ENCODE peak calls at places on chromosomes 4 and X, in eight cellular contexts. One of them, this sample, is unnamed.

GRCh38 chr4:68180858-68181531 is 51.3 kb upstream of the TMPRSS11F start:
- DNase-seq in GM23248: peak; percentile 52
- DNase-seq in stimulated activated CD8-positive, alpha-beta memory T cell treated with anti-CD3 and anti-CD28 coated beads, Interleukin-2, amount 100 ng/mL, for 1 hour: no peak
- DNase-seq in HTR-8/SVneo: no peak
- DNase-seq in psoas muscle: no peak
- DNase-seq in neural crest cell: no peak
- DNase-seq in activated CD4-positive, alpha-beta T cell treated with anti-CD3 and anti-CD28 coated beads, Interleukin-2, amount 10 ng/mL, durations not matched to agents 24 days and 14 days: no peak
- DNase-seq in T follicular helper cell: no peak
- DNase-seq in this sample: no peak

GRCh38 chrX:109714340-109714958 is 18.6 kb downstream of the ACSL4 start:
- DNase-seq in activated CD4-positive, alpha-beta T cell treated with anti-CD3 and anti-CD28 coated beads, Interleukin-2, amount 10 ng/mL, durations not matched to agents 24 days and 14 days: no peak
- DNase-seq in HTR-8/SVneo: no peak
- DNase-seq in psoas muscle: no peak
- DNase-seq in neural crest cell: no peak
- DNase-seq in GM23248: peak; percentile 65
- DNase-seq in stimulated activated CD8-positive, alpha-beta memory T cell treated with anti-CD3 and anti-CD28 coated beads, Interleukin-2, amount 100 ng/mL, for 1 hour: no peak
- DNase-seq in T follicular helper cell: no peak
- DNase-seq in this sample: no peak

GRCh38 chr4:68410149-68410548 is 37.1 kb upstream of the TMPRSS11E start:
- DNase-seq in T follicular helper cell: no peak
- DNase-seq in HTR-8/SVneo: no peak
- DNase-seq in GM23248: no peak
- DNase-seq in activated CD4-positive, alpha-beta T cell treated with anti-CD3 and anti-CD28 coated beads, Interleukin-2, amount 10 ng/mL, durations not matched to agents 24 days and 14 days: no peak
- DNase-seq in neural crest cell: no peak
- DNase-seq in psoas muscle: no peak
- DNase-seq in stimulated activated CD8-positive, alpha-beta memory T cell treated with anti-CD3 and anti-CD28 coated beads, Interleukin-2, amount 100 ng/mL, for 1 hour: no peak
- DNase-seq in this sample: no peak

GRCh38 chr4:1494416-1495315 is 88.4 kb upstream of the NKX1-1 start:
- DNase-seq in T follicular helper cell: no peak
- DNase-seq in stimulated activated CD8-positive, alpha-beta memory T cell treated with anti-CD3 and anti-CD28 coated beads, Interleukin-2, amount 100 ng/mL, for 1 hour: no peak
- DNase-seq in psoas muscle: peak; percentile 41
- DNase-seq in HTR-8/SVneo: no peak
- DNase-seq in GM23248: no peak
- DNase-seq in activated CD4-positive, alpha-beta T cell treated with anti-CD3 and anti-CD28 coated beads, Interleukin-2, amount 10 ng/mL, durations not matched to agents 24 days and 14 days: no peak
- DNase-seq in neural crest cell: no peak
- DNase-seq in this sample: no peak

GRCh38 chr4:92101609-92102231 is 202.0 kb upstream of the GRID2 start:
- DNase-seq in T follicular helper cell: no peak
- DNase-seq in GM23248: peak; percentile 64
- DNase-seq in stimulated activated CD8-positive, alpha-beta memory T cell treated with anti-CD3 and anti-CD28 coated beads, Interleukin-2, amount 100 ng/mL, for 1 hour: no peak
- DNase-seq in HTR-8/SVneo: no peak
- DNase-seq in activated CD4-positive, alpha-beta T cell treated with anti-CD3 and anti-CD28 coated beads, Interleukin-2, amount 10 ng/mL, durations not matched to agents 24 days and 14 days: no peak
- DNase-seq in psoas muscle: no peak
- DNase-seq in neural crest cell: no peak
- DNase-seq in this sample: no peak

GRCh38 chr4:39718366-39719323 is 20.7 kb downstream of the UBE2K start:
- DNase-seq in T follicular helper cell: no peak
- DNase-seq in GM23248: no peak
- DNase-seq in HTR-8/SVneo: no peak
- DNase-seq in stimulated activated CD8-positive, alpha-beta memory T cell treated with anti-CD3 and anti-CD28 coated beads, Interleukin-2, amount 100 ng/mL, for 1 hour: no peak
- DNase-seq in neural crest cell: no peak
- DNase-seq in activated CD4-positive, alpha-beta T cell treated with anti-CD3 and anti-CD28 coated beads, Interleukin-2, amount 10 ng/mL, durations not matched to agents 24 days and 14 days: no peak
- DNase-seq in psoas muscle: no peak
- DNase-seq in this sample: no peak

GRCh38 chr4:89142691-89143669 is 31.6 kb downstream of the TIGD2 start:
- DNase-seq in stimulated activated CD8-positive, alpha-beta memory T cell treated with anti-CD3 and anti-CD28 coated beads, Interleukin-2, amount 100 ng/mL, for 1 hour: no peak
- DNase-seq in activated CD4-positive, alpha-beta T cell treated with anti-CD3 and anti-CD28 coated beads, Interleukin-2, amount 10 ng/mL, durations not matched to agents 24 days and 14 days: no peak
- DNase-seq in GM23248: no peak
- DNase-seq in psoas muscle: no peak
- DNase-seq in HTR-8/SVneo: no peak
- DNase-seq in T follicular helper cell: no peak
- DNase-seq in neural crest cell: no peak
- DNase-seq in this sample: no peak

GRCh38 chr4:43071069-43071468 is 178.6 kb downstream of the GRXCR1 start:
- DNase-seq in activated CD4-positive, alpha-beta T cell treated with anti-CD3 and anti-CD28 coated beads, Interleukin-2, amount 10 ng/mL, durations not matched to agents 24 days and 14 days: no peak
- DNase-seq in neural crest cell: no peak
- DNase-seq in GM23248: no peak
- DNase-seq in psoas muscle: no peak
- DNase-seq in stimulated activated CD8-positive, alpha-beta memory T cell treated with anti-CD3 and anti-CD28 coated beads, Interleukin-2, amount 100 ng/mL, for 1 hour: no peak
- DNase-seq in HTR-8/SVneo: no peak
- DNase-seq in T follicular helper cell: no peak
- DNase-seq in this sample: no peak

GRCh38 chr4:39043697-39044363 is 11.6 kb upstream of the TMEM156 start:
- DNase-seq in GM23248: peak; percentile 40
- DNase-seq in stimulated activated CD8-positive, alpha-beta memory T cell treated with anti-CD3 and anti-CD28 coated beads, Interleukin-2, amount 100 ng/mL, for 1 hour: no peak
- DNase-seq in psoas muscle: no peak
- DNase-seq in T follicular helper cell: peak; percentile 17
- DNase-seq in neural crest cell: no peak
- DNase-seq in HTR-8/SVneo: no peak
- DNase-seq in activated CD4-positive, alpha-beta T cell treated with anti-CD3 and anti-CD28 coated beads, Interleukin-2, amount 10 ng/mL, durations not matched to agents 24 days and 14 days: peak; percentile 70
- DNase-seq in this sample: no peak

GRCh38 chr4:86960557-86960959 is 25.7 kb downstream of the AFF1 start:
- DNase-seq in T follicular helper cell: no peak
- DNase-seq in activated CD4-positive, alpha-beta T cell treated with anti-CD3 and anti-CD28 coated beads, Interleukin-2, amount 10 ng/mL, durations not matched to agents 24 days and 14 days: no peak
- DNase-seq in neural crest cell: no peak
- DNase-seq in HTR-8/SVneo: no peak
- DNase-seq in psoas muscle: no peak
- DNase-seq in stimulated activated CD8-positive, alpha-beta memory T cell treated with anti-CD3 and anti-CD28 coated beads, Interleukin-2, amount 100 ng/mL, for 1 hour: no peak
- DNase-seq in GM23248: peak; percentile 19
- DNase-seq in this sample: no peak

GRCh38 chr4:146442801-146443200 is 78.9 kb downstream of the SLC10A7 start:
- DNase-seq in GM23248: peak; percentile 82
- DNase-seq in T follicular helper cell: no peak
- DNase-seq in stimulated activated CD8-positive, alpha-beta memory T cell treated with anti-CD3 and anti-CD28 coated beads, Interleukin-2, amount 100 ng/mL, for 1 hour: no peak
- DNase-seq in psoas muscle: no peak
- DNase-seq in neural crest cell: no peak
- DNase-seq in activated CD4-positive, alpha-beta T cell treated with anti-CD3 and anti-CD28 coated beads, Interleukin-2, amount 10 ng/mL, durations not matched to agents 24 days and 14 days: no peak
- DNase-seq in HTR-8/SVneo: peak; percentile 5
- DNase-seq in this sample: no peak

GRCh38 chr4:42150653-42151567 is 1.5 kb downstream of the BEND4 start:
- DNase-seq in psoas muscle: no peak
- DNase-seq in stimulated activated CD8-positive, alpha-beta memory T cell treated with anti-CD3 and anti-CD28 coated beads, Interleukin-2, amount 100 ng/mL, for 1 hour: no peak
- DNase-seq in activated CD4-positive, alpha-beta T cell treated with anti-CD3 and anti-CD28 coated beads, Interleukin-2, amount 10 ng/mL, durations not matched to agents 24 days and 14 days: peak; percentile 66
- DNase-seq in neural crest cell: peak; percentile 2
- DNase-seq in HTR-8/SVneo: no peak
- DNase-seq in GM23248: peak; percentile 4
- DNase-seq in T follicular helper cell: no peak
- DNase-seq in this sample: no peak

GRCh38 chrX:151985955-151986354 is 11.5 kb upstream of the GABRE start:
- DNase-seq in psoas muscle: no peak
- DNase-seq in activated CD4-positive, alpha-beta T cell treated with anti-CD3 and anti-CD28 coated beads, Interleukin-2, amount 10 ng/mL, durations not matched to agents 24 days and 14 days: no peak
- DNase-seq in HTR-8/SVneo: no peak
- DNase-seq in GM23248: peak; percentile 82
- DNase-seq in T follicular helper cell: no peak
- DNase-seq in neural crest cell: no peak
- DNase-seq in stimulated activated CD8-positive, alpha-beta memory T cell treated with anti-CD3 and anti-CD28 coated beads, Interleukin-2, amount 100 ng/mL, for 1 hour: no peak
- DNase-seq in this sample: no peak

GRCh38 chr4:23484689-23485088 is 405.2 kb downstream of the PPARGC1A start:
- DNase-seq in HTR-8/SVneo: no peak
- DNase-seq in activated CD4-positive, alpha-beta T cell treated with anti-CD3 and anti-CD28 coated beads, Interleukin-2, amount 10 ng/mL, durations not matched to agents 24 days and 14 days: no peak
- DNase-seq in neural crest cell: no peak
- DNase-seq in GM23248: no peak
- DNase-seq in psoas muscle: no peak
- DNase-seq in T follicular helper cell: no peak
- DNase-seq in stimulated activated CD8-positive, alpha-beta memory T cell treated with anti-CD3 and anti-CD28 coated beads, Interleukin-2, amount 100 ng/mL, for 1 hour: no peak
- DNase-seq in this sample: no peak

GRCh38 chr4:153387981-153388380 is 43.5 kb downstream of the MND1 start:
- DNase-seq in neural crest cell: no peak
- DNase-seq in HTR-8/SVneo: no peak
- DNase-seq in GM23248: no peak
- DNase-seq in activated CD4-positive, alpha-beta T cell treated with anti-CD3 and anti-CD28 coated beads, Interleukin-2, amount 10 ng/mL, durations not matched to agents 24 days and 14 days: no peak
- DNase-seq in stimulated activated CD8-positive, alpha-beta memory T cell treated with anti-CD3 and anti-CD28 coated beads, Interleukin-2, amount 100 ng/mL, for 1 hour: no peak
- DNase-seq in psoas muscle: no peak
- DNase-seq in T follicular helper cell: no peak
- DNase-seq in this sample: no peak

GRCh38 chrX:9953396-9953795 is 13.8 kb upstream of the CLDN34 start:
- DNase-seq in stimulated activated CD8-positive, alpha-beta memory T cell treated with anti-CD3 and anti-CD28 coated beads, Interleukin-2, amount 100 ng/mL, for 1 hour: no peak
- DNase-seq in T follicular helper cell: no peak
- DNase-seq in psoas muscle: no peak
- DNase-seq in activated CD4-positive, alpha-beta T cell treated with anti-CD3 and anti-CD28 coated beads, Interleukin-2, amount 10 ng/mL, durations not matched to agents 24 days and 14 days: no peak
- DNase-seq in neural crest cell: no peak
- DNase-seq in GM23248: no peak
- DNase-seq in HTR-8/SVneo: no peak
- DNase-seq in this sample: no peak

GRCh38 chrX:39577976-39578962 is 519.5 kb downstream of the BCOR start:
- DNase-seq in activated CD4-positive, alpha-beta T cell treated with anti-CD3 and anti-CD28 coated beads, Interleukin-2, amount 10 ng/mL, durations not matched to agents 24 days and 14 days: peak; percentile 76
- DNase-seq in HTR-8/SVneo: no peak
- DNase-seq in T follicular helper cell: peak; percentile 4
- DNase-seq in GM23248: peak; percentile 4
- DNase-seq in psoas muscle: peak; percentile 60
- DNase-seq in neural crest cell: no peak
- DNase-seq in stimulated activated CD8-positive, alpha-beta memory T cell treated with anti-CD3 and anti-CD28 coated beads, Interleukin-2, amount 100 ng/mL, for 1 hour: no peak
- DNase-seq in this sample: no peak

GRCh38 chr4:10173754-10174749 is 57.5 kb upstream of the WDR1 start:
- DNase-seq in HTR-8/SVneo: no peak
- DNase-seq in stimulated activated CD8-positive, alpha-beta memory T cell treated with anti-CD3 and anti-CD28 coated beads, Interleukin-2, amount 100 ng/mL, for 1 hour: no peak
- DNase-seq in psoas muscle: peak; percentile 74
- DNase-seq in GM23248: no peak
- DNase-seq in T follicular helper cell: no peak
- DNase-seq in neural crest cell: no peak
- DNase-seq in activated CD4-positive, alpha-beta T cell treated with anti-CD3 and anti-CD28 coated beads, Interleukin-2, amount 10 ng/mL, durations not matched to agents 24 days and 14 days: no peak
- DNase-seq in this sample: no peak

GRCh38 chr4:186701273-186701672 is 22.4 kb downstream of the FAT1 start:
- DNase-seq in psoas muscle: no peak
- DNase-seq in HTR-8/SVneo: peak; percentile 18
- DNase-seq in neural crest cell: peak; percentile 41
- DNase-seq in T follicular helper cell: no peak
- DNase-seq in stimulated activated CD8-positive, alpha-beta memory T cell treated with anti-CD3 and anti-CD28 coated beads, Interleukin-2, amount 100 ng/mL, for 1 hour: no peak
- DNase-seq in GM23248: peak; percentile 75
- DNase-seq in activated CD4-positive, alpha-beta T cell treated with anti-CD3 and anti-CD28 coated beads, Interleukin-2, amount 10 ng/mL, durations not matched to agents 24 days and 14 days: no peak
- DNase-seq in this sample: no peak

GRCh38 chr4:136357556-136357955 is 1174.7 kb downstream of the PCDH18 start:
- DNase-seq in GM23248: no peak
- DNase-seq in stimulated activated CD8-positive, alpha-beta memory T cell treated with anti-CD3 and anti-CD28 coated beads, Interleukin-2, amount 100 ng/mL, for 1 hour: no peak
- DNase-seq in psoas muscle: no peak
- DNase-seq in HTR-8/SVneo: no peak
- DNase-seq in T follicular helper cell: no peak
- DNase-seq in neural crest cell: no peak
- DNase-seq in activated CD4-positive, alpha-beta T cell treated with anti-CD3 and anti-CD28 coated beads, Interleukin-2, amount 10 ng/mL, durations not matched to agents 24 days and 14 days: no peak
- DNase-seq in this sample: no peak

GRCh38 chrX:17374619-17375360 is at the start of gene NHS:
- DNase-seq in activated CD4-positive, alpha-beta T cell treated with anti-CD3 and anti-CD28 coated beads, Interleukin-2, amount 10 ng/mL, durations not matched to agents 24 days and 14 days: no peak
- DNase-seq in neural crest cell: peak; percentile 69
- DNase-seq in GM23248: peak; percentile 86
- DNase-seq in stimulated activated CD8-positive, alpha-beta memory T cell treated with anti-CD3 and anti-CD28 coated beads, Interleukin-2, amount 100 ng/mL, for 1 hour: no peak
- DNase-seq in HTR-8/SVneo: peak; percentile 26
- DNase-seq in psoas muscle: peak; percentile 77
- DNase-seq in T follicular helper cell: no peak
- DNase-seq in this sample: peak; percentile 36

GRCh38 chrX:7115557-7115956 is 32.0 kb upstream of the STS start:
- DNase-seq in T follicular helper cell: no peak
- DNase-seq in HTR-8/SVneo: no peak
- DNase-seq in activated CD4-positive, alpha-beta T cell treated with anti-CD3 and anti-CD28 coated beads, Interleukin-2, amount 10 ng/mL, durations not matched to agents 24 days and 14 days: no peak
- DNase-seq in neural crest cell: no peak
- DNase-seq in stimulated activated CD8-positive, alpha-beta memory T cell treated with anti-CD3 and anti-CD28 coated beads, Interleukin-2, amount 100 ng/mL, for 1 hour: no peak
- DNase-seq in psoas muscle: no peak
- DNase-seq in GM23248: no peak
- DNase-seq in this sample: no peak

GRCh38 chrX:121062289-121062688 is 14.9 kb downstream of the GLUD2 start:
- DNase-seq in GM23248: no peak
- DNase-seq in stimulated activated CD8-positive, alpha-beta memory T cell treated with anti-CD3 and anti-CD28 coated beads, Interleukin-2, amount 100 ng/mL, for 1 hour: no peak
- DNase-seq in activated CD4-positive, alpha-beta T cell treated with anti-CD3 and anti-CD28 coated beads, Interleukin-2, amount 10 ng/mL, durations not matched to agents 24 days and 14 days: no peak
- DNase-seq in HTR-8/SVneo: no peak
- DNase-seq in T follicular helper cell: no peak
- DNase-seq in psoas muscle: no peak
- DNase-seq in neural crest cell: no peak
- DNase-seq in this sample: no peak

GRCh38 chrX:17474892-17475291 is 99.9 kb downstream of the NHS start:
- DNase-seq in HTR-8/SVneo: peak; percentile 6
- DNase-seq in stimulated activated CD8-positive, alpha-beta memory T cell treated with anti-CD3 and anti-CD28 coated beads, Interleukin-2, amount 100 ng/mL, for 1 hour: no peak
- DNase-seq in psoas muscle: no peak
- DNase-seq in T follicular helper cell: no peak
- DNase-seq in neural crest cell: no peak
- DNase-seq in GM23248: peak; percentile 75
- DNase-seq in activated CD4-positive, alpha-beta T cell treated with anti-CD3 and anti-CD28 coated beads, Interleukin-2, amount 10 ng/mL, durations not matched to agents 24 days and 14 days: no peak
- DNase-seq in this sample: no peak

GRCh38 chrX:154531626-154532025 is 15.0 kb downstream of the G6PD start:
- DNase-seq in T follicular helper cell: no peak
- DNase-seq in GM23248: peak; percentile 38
- DNase-seq in HTR-8/SVneo: peak; percentile 55
- DNase-seq in activated CD4-positive, alpha-beta T cell treated with anti-CD3 and anti-CD28 coated beads, Interleukin-2, amount 10 ng/mL, durations not matched to agents 24 days and 14 days: no peak
- DNase-seq in neural crest cell: no peak
- DNase-seq in psoas muscle: no peak
- DNase-seq in stimulated activated CD8-positive, alpha-beta memory T cell treated with anti-CD3 and anti-CD28 coated beads, Interleukin-2, amount 100 ng/mL, for 1 hour: no peak
- DNase-seq in this sample: no peak

GRCh38 chrX:53798281-53798680 is 111.8 kb upstream of the HUWE1 start:
- DNase-seq in T follicular helper cell: no peak
- DNase-seq in GM23248: no peak
- DNase-seq in neural crest cell: no peak
- DNase-seq in activated CD4-positive, alpha-beta T cell treated with anti-CD3 and anti-CD28 coated beads, Interleukin-2, amount 10 ng/mL, durations not matched to agents 24 days and 14 days: no peak
- DNase-seq in psoas muscle: no peak
- DNase-seq in HTR-8/SVneo: no peak
- DNase-seq in stimulated activated CD8-positive, alpha-beta memory T cell treated with anti-CD3 and anti-CD28 coated beads, Interleukin-2, amount 100 ng/mL, for 1 hour: no peak
- DNase-seq in this sample: no peak

GRCh38 chr4:174479140-174479539 is 43.1 kb downstream of the HPGD start:
- DNase-seq in neural crest cell: no peak
- DNase-seq in stimulated activated CD8-positive, alpha-beta memory T cell treated with anti-CD3 and anti-CD28 coated beads, Interleukin-2, amount 100 ng/mL, for 1 hour: no peak
- DNase-seq in GM23248: no peak
- DNase-seq in T follicular helper cell: no peak
- DNase-seq in HTR-8/SVneo: no peak
- DNase-seq in activated CD4-positive, alpha-beta T cell treated with anti-CD3 and anti-CD28 coated beads, Interleukin-2, amount 10 ng/mL, durations not matched to agents 24 days and 14 days: no peak
- DNase-seq in psoas muscle: no peak
- DNase-seq in this sample: no peak

GRCh38 chr4:1756893-1757779 is 35.8 kb downstream of the TACC3 start:
- DNase-seq in HTR-8/SVneo: no peak
- DNase-seq in psoas muscle: no peak
- DNase-seq in activated CD4-positive, alpha-beta T cell treated with anti-CD3 and anti-CD28 coated beads, Interleukin-2, amount 10 ng/mL, durations not matched to agents 24 days and 14 days: no peak
- DNase-seq in GM23248: no peak
- DNase-seq in T follicular helper cell: no peak
- DNase-seq in stimulated activated CD8-positive, alpha-beta memory T cell treated with anti-CD3 and anti-CD28 coated beads, Interleukin-2, amount 100 ng/mL, for 1 hour: no peak
- DNase-seq in neural crest cell: no peak
- DNase-seq in this sample: no peak

GRCh38 chr4:184748251-184748652 is 14.4 kb upstream of the CENPU start:
- DNase-seq in neural crest cell: no peak
- DNase-seq in activated CD4-positive, alpha-beta T cell treated with anti-CD3 and anti-CD28 coated beads, Interleukin-2, amount 10 ng/mL, durations not matched to agents 24 days and 14 days: no peak
- DNase-seq in GM23248: no peak
- DNase-seq in stimulated activated CD8-positive, alpha-beta memory T cell treated with anti-CD3 and anti-CD28 coated beads, Interleukin-2, amount 100 ng/mL, for 1 hour: no peak
- DNase-seq in HTR-8/SVneo: no peak
- DNase-seq in T follicular helper cell: no peak
- DNase-seq in psoas muscle: no peak
- DNase-seq in this sample: no peak

GRCh38 chr4:19346636-19347035 is 905.1 kb upstream of the SLIT2 start:
- DNase-seq in stimulated activated CD8-positive, alpha-beta memory T cell treated with anti-CD3 and anti-CD28 coated beads, Interleukin-2, amount 100 ng/mL, for 1 hour: no peak
- DNase-seq in HTR-8/SVneo: no peak
- DNase-seq in neural crest cell: no peak
- DNase-seq in GM23248: no peak
- DNase-seq in psoas muscle: no peak
- DNase-seq in T follicular helper cell: no peak
- DNase-seq in activated CD4-positive, alpha-beta T cell treated with anti-CD3 and anti-CD28 coated beads, Interleukin-2, amount 10 ng/mL, durations not matched to agents 24 days and 14 days: no peak
- DNase-seq in this sample: no peak

GRCh38 chr4:88758264-88758663 is 60.6 kb upstream of the NAP1L5 start:
- DNase-seq in GM23248: no peak
- DNase-seq in activated CD4-positive, alpha-beta T cell treated with anti-CD3 and anti-CD28 coated beads, Interleukin-2, amount 10 ng/mL, durations not matched to agents 24 days and 14 days: no peak
- DNase-seq in T follicular helper cell: no peak
- DNase-seq in psoas muscle: no peak
- DNase-seq in neural crest cell: no peak
- DNase-seq in HTR-8/SVneo: no peak
- DNase-seq in stimulated activated CD8-positive, alpha-beta memory T cell treated with anti-CD3 and anti-CD28 coated beads, Interleukin-2, amount 100 ng/mL, for 1 hour: no peak
- DNase-seq in this sample: no peak

This sample was measured in COR-L47.